ENCODE peak calls at places on chromosomes 1 and 21, in five cellular contexts. J, L, W, C and V are unnamed samples.

GRCh38 chr1:24151175-24151533 is 8.2 kb upstream of the IL22RA1 start:
- DNase-seq in W (peak; percentile 86), L (no peak), C (peak; percentile 54), J (no peak), V (no peak)

GRCh38 chr1:11851171-11851570 is 3.6 kb upstream of the NPPA start:
- DNase-seq in L (no peak), W (no peak), J (no peak), C (no peak), V (no peak)

GRCh38 chr1:45960930-45961715 is 157.7 kb downstream of the MAST2 start:
- DNase-seq in L (no peak), W (no peak), C (no peak), J (no peak), V (no peak)

GRCh38 chr1:39566441-39567137 is 10.0 kb downstream of the PABPC4 start:
- DNase-seq in L (no peak), C (peak; percentile 76), J (no peak), W (peak; percentile 90), V (no peak)

GRCh38 chr1:48093696-48094518 is 96.7 kb upstream of the TRABD2B start:
- DNase-seq in W (peak; percentile 87), C (peak; percentile 94), L (peak; percentile 89), J (no peak), V (peak; percentile 62)

GRCh38 chr1:46188295-46189030 is 9.8 kb downstream of the POMGNT1 start:
- DNase-seq in W (no peak), C (no peak), L (no peak), J (peak; percentile 51), V (no peak)

GRCh38 chr1:32361674-32362473 is 411 bp downstream of the FAM229A start:
- DNase-seq in J (peak; percentile 73), W (peak; percentile 73), C (peak; percentile 53), L (peak; percentile 83), V (no peak)

GRCh38 chr1:226603030-226603960 is 54.7 kb downstream of the STUM start:
- DNase-seq in W (no peak), C (no peak), L (peak; percentile 44), J (peak; percentile 83), V (no peak)

GRCh38 chr1:33301273-33301984 is 19.5 kb downstream of the A3GALT2 start:
- DNase-seq in L (peak; percentile 41), J (peak; percentile 62), W (no peak), C (no peak), V (no peak)

GRCh38 chr1:84078108-84078823 is 65.8 kb upstream of the PRKACB start:
- DNase-seq in W (peak; percentile 36), C (no peak), L (peak; percentile 90), J (peak; percentile 68), V (peak; percentile 15)

GRCh38 chr21:36765229-36765628 is 66.3 kb downstream of the SIM2 start:
- DNase-seq in W (no peak), C (no peak), L (no peak), J (no peak), V (no peak)

GRCh38 chr1:8323706-8324105 is 5.8 kb downstream of the SLC45A1 start:
- DNase-seq in W (no peak), C (no peak), L (no peak), J (peak; percentile 91), V (no peak)

GRCh38 chr1:59142663-59143487 is 154.0 kb upstream of the FGGY start:
- DNase-seq in C (peak; percentile 68), W (peak; percentile 74), L (no peak), J (no peak), V (no peak)

GRCh38 chr1:54977938-54978337 is 2.5 kb upstream of the TMEM61 start:
- DNase-seq in C (no peak), L (no peak), J (no peak), W (no peak), V (no peak)

GRCh38 chr1:206911064-206911663 is 10.6 kb downstream of the FCMR start:
- DNase-seq in W (peak; percentile 73), J (peak; percentile 15), L (no peak), C (peak; percentile 64), V (no peak)

GRCh38 chr1:2948751-2949680 is 72.3 kb upstream of the ACTRT2 start:
- DNase-seq in J (peak; percentile 59), L (peak; percentile 63), C (no peak), W (no peak), V (no peak)

GRCh38 chr21:34147835-34148804 is 74.7 kb downstream of the MRPS6 start:
- DNase-seq in C (no peak), J (no peak), L (no peak), W (no peak), V (no peak)

GRCh38 chr1:226549094-226549936 is 751 bp downstream of the STUM start:
- DNase-seq in C (no peak), W (peak; percentile 12), J (no peak), L (no peak), V (no peak)

GRCh38 chr1:83999316-83999819 is 436 bp upstream of the TTLL7 start:
- DNase-seq in C (peak; percentile 79), W (peak; percentile 80), L (peak; percentile 85), J (peak; percentile 89), V (peak; percentile 45)

GRCh38 chr1:199353906-199354305 is 673.6 kb upstream of the NR5A2 start:
- DNase-seq in W (no peak), C (no peak), J (no peak), L (no peak), V (no peak)

GRCh38 chr1:239179001-239179400 is 207.4 kb upstream of the CHRM3 start:
- DNase-seq in W (no peak), C (no peak), J (no peak), L (no peak), V (no peak)

GRCh38 chr1:35505911-35506798 is 51.0 kb downstream of the KIAA0319L start:
- DNase-seq in L (no peak), J (no peak), W (no peak), C (peak; percentile 69), V (no peak)

GRCh38 chr1:5456090-5456789 is 536.0 kb downstream of the NPHP4 start:
- DNase-seq in W (no peak), J (no peak), L (no peak), C (no peak), V (no peak)

GRCh38 chr21:39867198-39867650 is at the start of gene PCP4:
- DNase-seq in W (peak; percentile 83), C (peak; percentile 64), L (no peak), J (peak; percentile 69), V (peak; percentile 41)

GRCh38 chr1:206892351-206892984 is 4.8 kb upstream of the IL24 start:
- DNase-seq in C (no peak), W (no peak), J (no peak), L (no peak), V (no peak)

GRCh38 chr1:171438441-171438840 is 46.9 kb upstream of the PRRC2C start:
- DNase-seq in L (no peak), W (peak; percentile 42), J (peak; percentile 72), C (peak; percentile 80), V (no peak)

GRCh38 chr1:97340951-97341350 is 579.9 kb downstream of the DPYD start:
- DNase-seq in W (no peak), J (no peak), C (no peak), L (no peak), V (no peak)

GRCh38 chr1:157390646-157391045 is 161.7 kb downstream of the FCRL5 start:
- DNase-seq in L (no peak), J (no peak), C (no peak), W (peak; percentile 28), V (no peak)

GRCh38 chr1:238895911-238896310 is 490.5 kb upstream of the CHRM3 start:
- DNase-seq in W (no peak), C (peak; percentile 22), J (no peak), L (no peak), V (no peak)

GRCh38 chr1:110557481-110557880 is 38.5 kb upstream of the KCNA10 start:
- DNase-seq in J (no peak), C (no peak), L (no peak), W (no peak), V (no peak)

GRCh38 chr1:110556471-110556807 is 37.5 kb upstream of the KCNA10 start:
- DNase-seq in C (no peak), J (no peak), L (no peak), W (no peak), V (no peak)

GRCh38 chr1:110551278-110551809 is 32.4 kb upstream of the KCNA10 start:
- DNase-seq in J (no peak), C (no peak), W (no peak), L (no peak), V (no peak)

GRCh38 chr1:110555807-110556470 is 37.0 kb upstream of the KCNA10 start:
- DNase-seq in L (no peak), C (no peak), W (no peak), J (peak; percentile 77), V (no peak)

GRCh38 chr1:110554871-110555801 is 36.2 kb upstream of the KCNA10 start:
- DNase-seq in C (peak; percentile 40), W (peak; percentile 63), L (peak; percentile 86), J (peak; percentile 77), V (no peak)
- TF ChIP-seq CTCF in C (peak; percentile 51), W (peak; percentile 77), L (peak; percentile 78), J (peak; percentile 66), V (peak; percentile 40)

DNA sequence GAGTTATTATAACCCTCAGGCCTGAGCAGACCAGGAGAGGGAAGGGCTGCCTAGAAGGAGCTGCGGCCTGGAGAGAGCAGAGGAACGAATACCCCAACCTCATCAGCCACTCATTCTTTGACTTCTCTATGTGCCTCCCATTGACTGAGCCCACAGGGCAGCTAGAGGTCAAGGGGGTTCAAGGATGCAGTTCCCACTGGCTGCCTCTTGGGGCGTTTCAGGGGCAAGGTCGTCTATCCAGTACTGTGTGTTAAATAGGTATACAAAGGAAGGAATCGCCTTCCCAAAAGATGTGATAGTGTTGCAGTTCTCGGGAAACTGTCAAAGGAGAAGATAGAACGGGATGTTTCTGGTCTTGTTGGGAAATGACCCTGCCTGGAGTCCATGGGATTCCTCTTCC is 250.6 kb downstream of the PRDM2 start:
- DNase-seq in J (no peak), W (no peak), L (no peak), C (no peak), V (no peak)
- TF ChIP-seq CTCF in J (no peak), W (no peak), L (no peak), C (no peak), V (no peak)

GRCh38 chr1:67572217-67572593 is 112.8 kb upstream of the GADD45A start:
- DNase-seq in L (no peak), C (no peak), W (no peak), J (no peak), V (no peak)

GRCh38 chr1:67572594-67573221 is 112.3 kb upstream of the GADD45A start:
- DNase-seq in J (no peak), L (no peak), C (peak; percentile 38), W (peak; percentile 56), V (no peak)

GRCh38 chr1:67573481-67573880 is 111.5 kb upstream of the GADD45A start:
- DNase-seq in J (no peak), L (no peak), W (no peak), C (no peak), V (no peak)

GRCh38 chr1:67570473-67571143 is 114.4 kb upstream of the GADD45A start:
- DNase-seq in J (no peak), L (no peak), C (peak; percentile 35), W (peak; percentile 75), V (no peak)

GRCh38 chr1:67571406-67571805 is 113.6 kb upstream of the GADD45A start:
- DNase-seq in W (no peak), C (no peak), J (no peak), L (no peak), V (no peak)
- TF ChIP-seq CTCF in W (no peak), C (no peak), J (no peak), L (no peak), V (no peak)

DNA sequence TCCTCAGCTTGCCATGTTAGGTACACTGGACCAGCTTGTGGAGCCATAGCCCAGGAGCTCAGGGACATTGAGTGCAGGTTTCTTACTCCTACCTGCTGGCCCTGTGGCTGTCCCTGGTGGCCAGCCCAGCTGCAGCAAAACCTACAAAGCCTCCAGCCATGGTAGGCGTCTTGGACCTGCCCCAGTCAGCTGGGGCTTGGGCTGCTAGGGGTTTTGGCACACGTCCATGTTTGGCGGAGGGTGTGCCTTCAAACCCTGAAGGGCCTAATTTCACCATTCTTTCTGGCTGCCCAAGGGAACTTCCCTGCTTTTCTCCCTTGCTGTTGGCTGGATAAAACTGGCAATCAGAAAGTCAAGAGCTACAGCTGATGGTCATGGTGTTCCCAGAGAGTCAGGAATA is 25.4 kb downstream of the HMGCS2 start:
- DNase-seq in J (no peak), W (no peak), C (no peak), L (no peak), V (no peak)
- TF ChIP-seq CTCF in J (no peak), W (no peak), C (no peak), L (no peak), V (no peak)